ENCODE peak calls at places on chromosomes 13 and 19, in four cellular contexts. Y is H9, T is IMR-90, A is H1. B is an unnamed sample.

GRCh38 chr13:46168341-46168740 is 13.6 kb downstream of the LCP1 start:
- DNase-seq in Y (no peak), A (no peak), T (no peak), B (no peak)

GRCh38 chr13:40813662-40814454 is 24.4 kb downstream of the SLC25A15 start:
- DNase-seq in T (peak; percentile 34), Y (peak; percentile 44), A (no peak), B (peak; percentile 50)

GRCh38 chr19:14370169-14370998 is 10.9 kb upstream of the ADGRE5 start:
- DNase-seq in T (no peak), A (no peak), Y (no peak), B (no peak)

GRCh38 chr19:33302974-33303790 is 848 bp upstream of the CEBPA start:
- DNase-seq in T (peak; percentile 41), A (no peak), Y (peak; percentile 66), B (peak; percentile 69)

GRCh38 chr13:52845766-52846566 is 2.5 kb downstream of the PCDH8 start:
- DNase-seq in A (no peak), T (no peak), Y (peak; percentile 88), B (peak; percentile 88)

GRCh38 chr19:38049105-38049649 is 142.2 kb downstream of the SIPA1L3 start:
- DNase-seq in A (no peak), Y (no peak), T (no peak), B (no peak)

GRCh38 chr19:2461751-2462634 is 5.2 kb upstream of the LMNB2 start:
- DNase-seq in T (peak; percentile 56), A (no peak), Y (peak; percentile 84), B (peak; percentile 80)

GRCh38 chr13:32969516-32969941 is 46.7 kb upstream of the KL start:
- DNase-seq in T (peak; percentile 55), Y (no peak), A (no peak), B (no peak)

GRCh38 chr13:110560606-110561334 is 752 bp downstream of the RAB20 start:
- DNase-seq in A (no peak), T (no peak), Y (peak; percentile 57), B (peak; percentile 75)

GRCh38 chr19:15919243-15919642 is 15.1 kb downstream of the CYP4F11 start:
- DNase-seq in Y (no peak), A (no peak), T (no peak), B (no peak)

GRCh38 chr19:6519289-6519688 is 11.5 kb upstream of the TNFSF9 start:
- DNase-seq in Y (no peak), A (no peak), T (peak; percentile 61), B (no peak)

GRCh38 chr19:13150919-13151604 is 851 bp downstream of the IER2 start:
- DNase-seq in T (no peak), A (no peak), Y (no peak), B (no peak)

GRCh38 chr19:47022140-47022536 is 2.5 kb downstream of the NPAS1 start:
- DNase-seq in T (no peak), A (no peak), Y (peak; percentile 27), B (no peak)

GRCh38 chr19:7386308-7386707 is 37.6 kb downstream of the ARHGEF18 start:
- DNase-seq in A (no peak), Y (peak; percentile 40), T (no peak), B (peak; percentile 59)

GRCh38 chr19:22610121-22610520 is 24.0 kb upstream of the ZNF492 start:
- DNase-seq in A (no peak), T (no peak), Y (no peak), B (no peak)

GRCh38 chr19:7988307-7988706 is 17.1 kb downstream of the ELAVL1 start:
- DNase-seq in T (no peak), A (no peak), Y (no peak), B (peak; percentile 64)

GRCh38 chr13:39635564-39635963 is 19.9 kb upstream of the COG6 start:
- DNase-seq in A (no peak), Y (no peak), T (no peak), B (no peak)

GRCh38 chr13:101399365-101399764 is 16.9 kb downstream of the NALCN start:
- DNase-seq in Y (no peak), T (peak; percentile 34), A (no peak), B (no peak)

GRCh38 chr13:50679321-50679720 is 164.2 kb downstream of the DLEU7 start:
- DNase-seq in Y (no peak), A (no peak), T (no peak), B (no peak)

GRCh38 chr19:54013866-54014265 is 22.4 kb downstream of the CACNG6 start:
- DNase-seq in A (no peak), Y (no peak), T (no peak), B (no peak)

GRCh38 chr13:29520671-29521070 is 74.8 kb downstream of the SLC7A1 start:
- DNase-seq in Y (no peak), T (peak; percentile 55), A (no peak), B (no peak)

GRCh38 chr19:19004144-19004543 is 29.2 kb downstream of the SUGP2 start:
- DNase-seq in Y (no peak), A (no peak), T (no peak), B (no peak)

GRCh38 chr19:2983351-2984195 is 6.2 kb downstream of the TLE6 start:
- DNase-seq in Y (peak; percentile 92), T (peak; percentile 7), A (peak; percentile 83), B (peak; percentile 88)

GRCh38 chr19:45403781-45404556 is 900 bp downstream of the PPP1R13L start:
- DNase-seq in Y (peak; percentile 92), A (no peak), T (no peak), B (peak; percentile 95)

GRCh38 chr19:10004617-10005016 is 5.7 kb downstream of the COL5A3 start:
- DNase-seq in Y (no peak), A (no peak), T (no peak), B (no peak)

GRCh38 chr19:38642176-38642575 is 5.3 kb upstream of the ACTN4 start:
- DNase-seq in A (no peak), T (no peak), Y (no peak), B (no peak)

DNA sequence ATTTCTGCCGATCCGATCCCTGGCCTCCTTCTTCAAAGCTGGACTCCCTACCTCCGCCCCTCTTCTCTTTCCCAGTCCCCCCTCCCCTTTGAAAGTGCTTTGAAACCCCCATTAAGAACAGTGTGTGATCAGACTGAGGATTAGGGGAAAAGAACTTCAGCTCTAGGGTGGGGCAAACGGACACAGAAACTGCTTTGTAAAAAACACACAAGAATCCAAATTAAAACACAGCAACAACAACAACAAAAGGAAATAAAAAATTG is 1.4 kb downstream of the SPRY2 start:
- DNase-seq in A (no peak), Y (no peak), T (no peak), B (peak; percentile 66)
- H4K5ac ChIP-seq in A (no peak overlapping the region), Y (no peak overlapping the region), T (peak overlapping the region; percentile 73), B (no peak overlapping the region)

GRCh38 chr19:48746120-48746519 is 589 bp downstream of the IZUMO1 start:
- DNase-seq in T (no peak), Y (no peak), A (no peak), B (no peak)

GRCh38 chr19:48749571-48750198 is 2.8 kb downstream of the FUT1 start:
- DNase-seq in T (no peak), A (no peak), Y (no peak), B (no peak)

GRCh38 chr19:48750351-48750750 is 2.1 kb downstream of the FUT1 start:
- DNase-seq in Y (no peak), A (no peak), T (no peak), B (no peak)

GRCh38 chr19:48745208-48745995 is 1.3 kb downstream of the IZUMO1 start:
- DNase-seq in T (peak; percentile 57), A (no peak), Y (peak; percentile 70), B (peak; percentile 82)

GRCh38 chr19:48746738-48747575 is at the start of gene IZUMO1:
- DNase-seq in A (no peak), Y (peak; percentile 94), T (peak; percentile 90), B (peak; percentile 95)
- H3K18ac ChIP-seq in A (peak within 1 kb of the TSS; percentile 78), Y (peak within 1 kb of the TSS; percentile 81), T (no peak within 1 kb of the TSS), B (peak within 1 kb of the TSS; percentile 77)

GRCh38 chr13:97221046-97221445 is 1.1 kb upstream of the MBNL2 start:
- DNase-seq in Y (no peak), A (no peak), T (no peak), B (no peak)
- H3K9ac ChIP-seq in Y (no peak overlapping the region), A (no peak overlapping the region), T (no peak overlapping the region), B (no peak overlapping the region)

DNA sequence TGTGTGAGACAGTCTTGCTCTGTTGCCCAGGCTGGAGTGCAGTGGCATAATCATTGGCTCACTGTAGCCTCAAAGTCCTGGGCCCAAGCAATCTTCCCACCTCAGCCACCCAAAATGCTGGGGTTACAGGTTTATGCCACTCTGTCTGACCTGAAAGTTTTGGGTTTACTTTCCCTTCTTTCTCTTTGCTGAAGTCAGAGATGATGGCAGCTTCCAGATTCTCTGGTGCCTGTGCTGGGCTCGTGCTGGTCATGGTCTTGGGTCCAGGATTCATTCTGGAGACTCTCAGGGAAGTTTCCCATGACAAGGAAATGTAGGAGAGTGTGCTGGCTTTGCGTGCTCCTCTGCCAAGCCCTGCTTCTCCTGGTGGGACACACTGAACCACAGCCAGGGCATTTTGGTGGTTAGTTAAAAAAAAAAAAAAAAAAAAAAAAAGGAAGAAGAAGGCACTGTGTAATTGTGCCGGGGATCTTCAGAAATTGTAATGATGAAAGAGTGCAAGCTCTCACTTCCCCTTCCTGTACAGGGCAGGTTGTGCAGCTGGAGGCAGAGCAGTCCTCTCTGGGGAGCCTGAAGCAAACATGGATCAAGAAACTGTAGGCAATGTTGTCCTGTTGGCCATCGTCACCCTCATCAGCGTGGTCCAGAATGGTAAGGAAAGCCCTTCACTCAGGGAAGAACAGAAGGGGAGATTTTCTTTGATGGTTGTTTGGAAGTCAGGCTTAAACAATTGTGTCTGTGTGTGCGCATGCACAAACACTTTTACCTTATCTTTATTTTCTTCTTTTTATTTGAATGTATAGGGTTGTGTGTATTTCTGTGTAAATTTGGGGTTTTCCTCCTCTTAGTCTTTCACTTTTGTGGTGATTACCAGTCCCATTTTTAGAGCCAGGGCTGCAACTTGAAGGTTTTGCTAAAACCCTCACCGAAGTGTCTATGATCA is at the start of gene ALOX5AP:
- DNase-seq in T (no peak), Y (no peak), A (no peak), B (no peak)
- H4K5ac ChIP-seq in T (no peak within 1 kb of the TSS), Y (no peak within 1 kb of the TSS), A (no peak within 1 kb of the TSS), B (no peak within 1 kb of the TSS)

GRCh38 chr19:4722671-4723464 is 774 bp downstream of the DPP9 start:
- DNase-seq in Y (no peak), T (peak; percentile 53), A (no peak), B (peak; percentile 13)

GRCh38 chr19:4720037-4720700 is 3.5 kb downstream of the DPP9 start:
- DNase-seq in A (no peak), T (no peak), Y (no peak), B (no peak)

GRCh38 chr19:4721196-4721595 is 2.4 kb downstream of the DPP9 start:
- DNase-seq in T (no peak), Y (no peak), A (no peak), B (no peak)

GRCh38 chr19:4724252-4724514 is 541 bp upstream of the DPP9 start:
- DNase-seq in Y (no peak), T (no peak), A (no peak), B (no peak)

GRCh38 chr19:4723465-4724251 is at the start of gene DPP9:
- DNase-seq in T (peak; percentile 98), A (peak; percentile 98), Y (peak; percentile 99), B (peak; percentile 99)
- H3K18ac ChIP-seq in T (no peak within 1 kb of the TSS), A (peak within 1 kb of the TSS; percentile 19), Y (no peak within 1 kb of the TSS), B (no peak within 1 kb of the TSS)

GRCh38 chr19:52943134-52943883 is 19.4 kb downstream of the ZNF816 start:
- DNase-seq in T (no peak), Y (no peak), A (no peak), B (no peak)
- H3K9ac ChIP-seq in T (peak overlapping the region; percentile 56), Y (no peak overlapping the region), A (no peak overlapping the region), B (no peak overlapping the region)

GRCh38 chr19:17726136-17726741 is 7.0 kb downstream of the MAP1S start:
- DNase-seq in T (no peak), A (no peak), Y (no peak), B (no peak)
- H4K5ac ChIP-seq in T (no peak overlapping the region), A (no peak overlapping the region), Y (no peak overlapping the region), B (no peak overlapping the region)

GRCh38 chr13:113801289-113801961 is 42.4 kb downstream of the TMEM255B start:
- DNase-seq in Y (no peak), T (no peak), A (no peak), B (no peak)
- H3K18ac ChIP-seq in Y (no peak overlapping the region), T (peak overlapping the region; percentile 3), A (peak overlapping the region; percentile 48), B (no peak overlapping the region)

B was measured in mesendoderm.